ENCODE peak calls at places on chromosomes 4 and X, in five cellular contexts. T is HepG2, Y is HCT116, K is GM12878, U is H1. V is an unnamed sample.

GRCh38 chr4:88033309-88033708 is 25.9 kb downstream of the PKD2 start:
- DNase-seq in T (peak; percentile 71), U (no peak), Y (peak; percentile 34), K (no peak), V (peak; percentile 51)

GRCh38 chrX:110462957-110463356 is 104.3 kb downstream of the RTL9 start:
- DNase-seq in T (no peak), K (no peak), U (no peak), Y (no peak), V (no peak)

GRCh38 chr4:13166214-13166613 is 317.9 kb downstream of the RAB28 start:
- DNase-seq in Y (no peak), K (no peak), T (no peak), U (no peak), V (no peak)

GRCh38 chr4:157792716-157793115 is 380.1 kb downstream of the GASK1B start:
- DNase-seq in K (no peak), T (no peak), Y (no peak), U (no peak), V (no peak)

GRCh38 chr4:135418353-135418752 is 1216.8 kb upstream of the PABPC4L start:
- DNase-seq in T (peak; percentile 3), K (no peak), Y (peak; percentile 37), U (no peak), V (no peak)

GRCh38 chrX:31603411-31604120 is 531.7 kb upstream of the FTHL17 start:
- DNase-seq in Y (no peak), U (no peak), K (no peak), T (no peak), V (no peak)

GRCh38 chr4:38717604-38718003 is 53.6 kb downstream of the KLF3 start:
- DNase-seq in K (no peak), U (no peak), T (no peak), Y (no peak), V (no peak)

GRCh38 chrX:116277391-116277790 is 106.8 kb downstream of the AGTR2 start:
- DNase-seq in K (no peak), Y (no peak), U (no peak), T (no peak), V (no peak)

GRCh38 chr4:73258668-73259551 is at the start of gene ANKRD17:
- DNase-seq in K (peak; percentile 79), Y (peak; percentile 82), T (peak; percentile 89), U (peak; percentile 62), V (peak; percentile 94)
- TF ChIP-seq POLR2A in K (peak; percentile 87), Y (peak; percentile 49), T (peak; percentile 96), U (peak; percentile 98), V (peak; percentile 98)

GRCh38 chr4:184475096-184475461 is 729 bp upstream of the IRF2 start:
- DNase-seq in Y (no peak), U (no peak), K (no peak), T (no peak), V (peak; percentile 71)
- TF ChIP-seq POLR2AphosphoS5 in Y (no peak), U (no peak), K (peak; percentile 78), T (no peak), V (no peak)

GRCh38 chrX:5681159-5681558 is 547.5 kb downstream of the NLGN4X start:
- DNase-seq in U (no peak), K (no peak), T (no peak), Y (no peak), V (peak; percentile 1)
- TF ChIP-seq CEBPB in U (no peak), K (no peak), T (no peak), Y (no peak), V (no peak)

GRCh38 chr4:131408102-131408501 is 1741.0 kb upstream of the PCDH10 start:
- DNase-seq in U (no peak), K (no peak), T (no peak), Y (no peak), V (no peak)
- TF ChIP-seq POLR2A in U (no peak), K (no peak), T (no peak), Y (no peak), V (no peak)

DNA sequence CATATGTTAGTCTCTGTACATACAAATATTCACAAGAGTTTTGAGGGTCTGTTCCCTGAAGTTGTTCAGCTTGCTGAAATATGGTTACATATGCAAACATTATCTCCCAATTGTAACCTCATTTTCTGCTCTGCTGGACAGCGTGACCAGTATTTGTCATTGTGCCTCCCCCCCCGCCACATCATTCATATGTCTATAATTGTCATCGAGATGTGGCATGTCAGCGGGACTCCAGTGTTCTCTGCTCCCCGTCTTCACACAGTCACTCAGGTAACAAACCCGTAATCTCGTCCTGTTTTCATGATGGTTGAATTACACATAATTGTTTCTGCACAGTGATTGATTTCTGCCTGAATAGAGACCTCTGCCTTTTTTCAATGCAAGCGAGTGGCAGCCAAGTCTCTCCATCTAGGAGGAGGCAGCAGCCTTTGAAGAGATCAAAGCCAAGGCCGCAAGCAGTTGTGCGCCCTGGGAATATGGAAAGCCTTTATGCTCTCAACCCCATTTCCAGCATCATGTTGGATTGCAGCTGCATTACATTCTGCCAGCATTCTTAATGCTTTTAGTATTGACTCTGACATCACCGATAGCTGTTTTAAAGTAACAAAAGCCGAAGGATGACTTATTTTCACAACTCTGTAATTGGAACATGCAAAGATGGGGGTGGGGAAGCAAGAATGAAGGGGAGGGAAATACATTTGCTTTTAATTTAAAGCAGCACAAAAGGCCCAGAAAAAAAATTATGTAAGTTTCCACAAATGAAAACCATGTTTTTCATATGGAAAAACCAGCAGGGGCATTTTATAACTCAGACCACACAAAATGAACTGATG is 27.3 kb downstream of the LEF1 start:
- DNase-seq in K (no peak), Y (no peak), U (no peak), T (no peak), V (no peak)
- TF ChIP-seq POLR2AphosphoS5 in K (no peak), Y (no peak), U (no peak), T (no peak), V (no peak)

DNA sequence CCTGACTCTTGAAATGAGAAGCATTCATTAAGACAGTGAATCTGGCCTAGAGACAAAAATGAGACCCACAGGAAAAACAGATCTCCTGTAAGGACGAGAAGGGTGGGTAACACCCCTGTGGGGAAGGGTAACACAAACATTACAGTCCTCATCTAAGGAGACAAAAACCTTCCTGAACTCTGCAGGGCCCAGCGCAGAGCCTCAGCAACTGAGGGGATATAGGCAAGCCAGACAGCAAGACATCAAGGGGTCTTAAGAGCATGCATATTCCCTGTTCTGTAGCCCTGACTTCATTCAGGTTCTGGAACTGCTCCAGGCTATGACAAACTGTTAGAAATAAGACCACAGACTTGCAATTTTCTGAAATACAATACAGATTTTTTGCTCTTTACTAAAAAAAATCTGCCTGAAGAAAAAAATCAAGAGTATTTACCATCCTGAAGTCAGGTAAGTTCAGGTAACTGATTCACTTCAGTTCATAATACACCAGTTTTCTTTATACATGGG is 15.5 kb downstream of the COX18 start:
- DNase-seq in T (no peak), Y (no peak), K (no peak), U (no peak), V (no peak)
- TF ChIP-seq CEBPB in T (no peak), Y (no peak), K (no peak), U (no peak), V (no peak)

DNA sequence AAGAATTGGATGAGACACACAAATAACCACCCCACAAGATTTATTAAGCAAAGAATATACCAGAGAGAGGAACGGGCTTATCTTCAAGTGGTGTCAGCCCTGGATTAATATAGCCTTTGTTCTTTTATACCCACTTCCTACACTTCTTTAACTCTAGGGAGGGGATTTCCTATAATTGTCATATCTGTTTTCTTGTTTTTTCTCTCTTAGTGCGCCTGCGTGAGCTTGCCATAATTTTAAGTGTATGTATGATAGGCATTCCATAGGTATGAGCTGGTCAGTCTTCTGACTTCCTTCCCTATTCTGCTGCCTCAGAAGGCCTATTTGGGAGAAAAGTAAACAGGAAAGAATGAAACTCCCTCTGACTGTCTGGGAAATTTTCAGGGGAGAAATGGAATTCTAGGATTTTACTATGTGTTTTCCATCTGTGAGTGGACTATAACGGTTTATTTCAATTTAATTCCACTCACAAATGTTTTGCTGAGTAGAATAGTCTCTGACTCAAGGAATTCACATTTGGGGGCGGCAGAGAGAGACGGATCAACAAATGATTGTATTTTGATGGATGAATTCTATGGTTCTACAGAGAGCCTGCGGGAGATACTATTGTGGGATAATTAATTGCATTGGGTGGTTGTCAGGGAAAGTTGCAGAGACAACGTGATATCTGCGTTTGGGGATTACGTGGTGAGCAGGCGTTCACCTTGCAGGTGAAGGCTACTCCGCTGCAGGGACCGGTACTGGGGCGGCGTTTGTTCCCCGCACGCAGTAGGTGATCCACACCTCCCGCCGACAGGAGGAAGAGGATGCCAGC is 626 bp upstream of the CEP135 start:
- DNase-seq in U (no peak), T (peak; percentile 36), K (peak; percentile 59), Y (peak; percentile 28), V (peak; percentile 14)
- TF ChIP-seq POLR2A in U (no peak), T (no peak), K (no peak), Y (no peak), V (no peak)

DNA sequence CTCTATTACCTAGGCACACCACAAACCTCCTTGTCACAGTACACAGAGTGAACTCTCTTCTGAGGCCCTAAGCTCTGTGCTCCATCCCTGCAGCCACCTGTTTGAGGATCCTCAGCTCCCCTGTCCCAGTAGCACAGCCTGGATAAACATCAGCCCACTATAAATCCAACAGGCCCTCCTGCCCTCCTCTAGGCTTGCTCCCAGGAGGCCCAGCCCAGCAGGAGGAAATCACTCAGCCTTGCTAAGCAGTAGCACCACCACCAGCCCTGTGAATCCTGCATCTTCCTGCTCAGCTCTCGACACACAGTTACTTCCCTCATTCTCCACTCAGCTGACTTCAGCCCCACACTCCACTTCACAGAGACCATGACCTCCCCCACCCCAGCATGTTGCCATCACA is 273.9 kb downstream of the BCOR start:
- DNase-seq in T (no peak), Y (no peak), U (no peak), K (no peak), V (no peak)
- TF ChIP-seq POLR2AphosphoS5 in T (no peak), Y (no peak), U (no peak), K (no peak), V (no peak)

DNA sequence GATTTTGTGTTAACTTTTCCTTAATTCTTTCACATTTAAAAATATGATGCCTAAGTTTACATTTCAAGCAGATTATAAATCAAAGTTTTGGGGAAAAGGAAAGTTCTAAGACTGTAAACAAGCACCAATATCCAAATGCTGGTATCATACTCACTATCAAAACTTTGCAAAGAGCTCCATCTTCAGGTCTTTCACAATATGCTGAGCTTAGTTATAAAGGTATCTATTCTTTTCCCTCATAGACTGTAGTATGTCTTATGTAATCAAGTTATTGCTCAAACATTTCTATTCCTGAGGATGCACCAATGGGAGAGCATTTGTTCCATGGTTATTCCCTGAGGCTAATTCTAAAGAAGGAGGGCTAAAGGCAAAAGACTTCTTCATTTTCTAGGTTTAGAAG is 207.9 kb upstream of the FAM241A start:
- DNase-seq in U (no peak), T (peak; percentile 51), Y (peak; percentile 48), K (no peak), V (no peak)
- TF ChIP-seq CEBPB in U (no peak), T (peak; percentile 72), Y (peak; percentile 80), K (no peak), V (peak; percentile 34)

V was measured in K562.